ENCODE peak calls at places on chromosomes 1 and 21, in five cellular contexts. R is dermis microvascular lymphatic vessel endothelial cell, X is SK-N-SH, C is T follicular helper cell, U is HT-29. Y is an unnamed sample.

GRCh38 chr1:39526466-39527189 is 35.2 kb downstream of the BMP8A start:
- DNase-seq in X (no peak), C (no peak), R (no peak), U (no peak), Y (no peak)

GRCh38 chr1:11654571-11655262 is at the start of gene FBXO44:
- DNase-seq in X (peak), C (peak), R (peak), U (no peak), Y (peak)

GRCh38 chr21:42681296-42682206 is 28.1 kb downstream of the PDE9A start:
- DNase-seq in X (no peak), R (no peak), U (no peak), C (no peak), Y (no peak)

GRCh38 chr21:15159382-15160020 is 94.7 kb upstream of the NRIP1 start:
- DNase-seq in R (no peak), U (no peak), X (no peak), C (no peak), Y (no peak)

GRCh38 chr1:15741183-15741850 is 982 bp upstream of the TMEM82 start:
- DNase-seq in R (peak), X (peak), U (peak), C (peak), Y (peak)

GRCh38 chr21:34865922-34866271 is 183.2 kb downstream of the RUNX1 start:
- DNase-seq in R (no peak), X (no peak), U (no peak), C (no peak), Y (no peak)

GRCh38 chr1:229225331-229225782 is 45.6 kb upstream of the RAB4A start:
- DNase-seq in R (no peak), X (no peak), U (peak), C (no peak), Y (no peak)

GRCh38 chr1:165068716-165069115 is 287.8 kb downstream of the LMX1A start:
- DNase-seq in R (no peak), X (no peak), C (no peak), U (no peak), Y (no peak)

GRCh38 chr1:185837711-185838110 is 103.5 kb downstream of the HMCN1 start:
- DNase-seq in U (no peak), X (no peak), C (no peak), R (no peak), Y (no peak)

GRCh38 chr1:54811066-54811465 is 9.9 kb upstream of the TTC22 start:
- DNase-seq in R (no peak), C (no peak), U (no peak), X (no peak), Y (no peak)

GRCh38 chr21:33109574-33110339 is 39.8 kb downstream of the OLIG1 start:
- DNase-seq in U (no peak), R (no peak), X (no peak), C (no peak), Y (no peak)

GRCh38 chr1:37497832-37498231 is 16.7 kb downstream of the MEAF6 start:
- DNase-seq in X (no peak), R (no peak), U (peak), C (no peak), Y (peak)

GRCh38 chr1:111769517-111770146 is 13.9 kb downstream of the DDX20 start:
- DNase-seq in C (peak), R (peak), U (peak), X (peak), Y (peak)

GRCh38 chr1:17574502-17574901 is 35.0 kb downstream of the ARHGEF10L start:
- DNase-seq in X (peak), R (no peak), U (peak), C (no peak), Y (no peak)

GRCh38 chr1:101337968-101338367 is 101.1 kb downstream of the S1PR1 start:
- DNase-seq in U (no peak), X (no peak), R (no peak), C (no peak), Y (no peak)

GRCh38 chr1:153509729-153510354 is 25.9 kb downstream of the S100A6 start:
- DNase-seq in U (peak), C (peak), R (peak), X (peak), Y (peak)

GRCh38 chr1:1421147-1421906 is at the start of gene ANKRD65:
- DNase-seq in C (no peak), X (peak), R (no peak), U (no peak), Y (peak)

GRCh38 chr1:87933171-87933570 is 604.5 kb downstream of the LMO4 start:
- DNase-seq in R (no peak), X (no peak), C (no peak), U (no peak), Y (no peak)

GRCh38 chr1:2786329-2787162 is 14.9 kb downstream of the TTC34 start:
- DNase-seq in U (peak), X (peak), R (peak), C (peak), Y (peak)

Y was measured in body of pancreas.